ENCODE peak calls at places on chromosomes 7 and 10, in nine cellular contexts. X, E, U, R, K, N, C, Y and M are unnamed samples.
A peak's percentile ranks its signal among the peaks of the same experiment; 100 is the strongest.

GRCh38 chr7:140261522-140261921 is 84.7 kb upstream of the KDM7A start:
- DNase-seq in K (no peak), Y (no peak), X (no peak), C (no peak), U (no peak), R (no peak), E (no peak), N (no peak), M (no peak)

GRCh38 chr10:78470267-78471103 is 436.8 kb downstream of the RPS24 start:
- DNase-seq in N (peak; percentile 99), Y (no peak), E (peak; percentile 47), K (no peak), R (peak; percentile 15), U (peak; percentile 7), C (no peak), X (no peak), M (no peak)

GRCh38 chr7:155802906-155803417 is 9.3 kb downstream of the SHH start:
- DNase-seq in N (no peak), Y (no peak), K (no peak), R (no peak), C (no peak), X (no peak), U (no peak), E (no peak), M (no peak)

GRCh38 chr10:784759-785538 is 95.5 kb upstream of the DIP2C start:
- DNase-seq in N (no peak), K (peak; percentile 20), C (peak; percentile 49), X (no peak), Y (peak; percentile 42), E (peak; percentile 89), R (peak; percentile 36), U (peak; percentile 77), M (no peak)

GRCh38 chr7:30247546-30248386 is 36.6 kb upstream of the ZNRF2 start:
- DNase-seq in E (no peak), C (no peak), R (no peak), X (no peak), K (no peak), U (no peak), N (peak; percentile 84), Y (no peak), M (no peak)

GRCh38 chr7:88845091-88845490 is 49.6 kb upstream of the TEX47 start:
- DNase-seq in K (no peak), N (no peak), E (no peak), X (no peak), U (no peak), Y (no peak), R (no peak), C (no peak), M (no peak)

GRCh38 chr10:126122856-126123255 is 226.5 kb downstream of the FANK1 start:
- DNase-seq in N (no peak), E (no peak), Y (no peak), R (no peak), U (no peak), X (no peak), K (no peak), C (no peak), M (no peak)

GRCh38 chr7:41824284-41824683 is 121.4 kb upstream of the INHBA start:
- DNase-seq in E (no peak), K (no peak), X (no peak), R (no peak), N (no peak), Y (no peak), U (peak; percentile 48), C (no peak), M (no peak)

GRCh38 chr7:8435120-8435519 is 1.7 kb downstream of the NXPH1 start:
- DNase-seq in R (no peak), Y (no peak), K (no peak), X (no peak), C (no peak), U (no peak), E (no peak), N (no peak), M (no peak)

GRCh38 chr10:70694410-70695179 is 22.3 kb downstream of the ADAMTS14 start:
- DNase-seq in N (no peak), U (no peak), E (no peak), Y (peak; percentile 75), C (peak; percentile 24), R (no peak), K (peak; percentile 92), X (no peak), M (no peak)

GRCh38 chr7:14839307-14839706 is 63.2 kb downstream of the DGKB start:
- DNase-seq in R (no peak), C (no peak), E (no peak), K (no peak), Y (no peak), N (no peak), U (no peak), X (no peak), M (no peak)

GRCh38 chr10:132265878-132266496 is 41.8 kb downstream of the STK32C start:
- DNase-seq in C (no peak), Y (no peak), E (no peak), U (no peak), X (no peak), K (no peak), N (peak; percentile 28), R (no peak), M (no peak)

GRCh38 chr7:121510858-121511482 is 114.9 kb upstream of the FAM3C start:
- DNase-seq in K (no peak), N (no peak), U (no peak), R (no peak), C (no peak), Y (no peak), E (no peak), X (no peak), M (no peak)

GRCh38 chr7:158811461-158811860 is 17.8 kb downstream of the ESYT2 start:
- DNase-seq in R (no peak), U (peak; percentile 86), E (no peak), X (peak; percentile 2), Y (no peak), N (no peak), C (peak; percentile 55), K (peak; percentile 64), M (peak; percentile 21)

GRCh38 chr7:128431221-128431620 is 21.4 kb upstream of the IMPDH1 start:
- DNase-seq in K (no peak), R (no peak), E (peak; percentile 90), C (no peak), N (no peak), X (no peak), U (peak; percentile 47), Y (no peak), M (no peak)

GRCh38 chr10:75956624-75957023 is 525.2 kb downstream of the LRMDA start:
- DNase-seq in K (no peak), X (no peak), E (no peak), U (peak; percentile 19), R (no peak), Y (no peak), C (no peak), N (no peak), M (no peak)

GRCh38 chr7:105887569-105888199 is 11.3 kb upstream of the ATXN7L1 start:
- DNase-seq in E (no peak), K (no peak), U (no peak), C (no peak), N (no peak), X (no peak), R (no peak), Y (no peak), M (no peak)

GRCh38 chr10:93462881-93463280 is 19.3 kb downstream of the MYOF start:
- DNase-seq in E (no peak), Y (no peak), C (no peak), K (no peak), U (peak; percentile 54), N (peak; percentile 85), R (no peak), X (no peak), M (no peak)

GRCh38 chr7:130069978-130070899 is at the start of gene KLHDC10:
- DNase-seq in E (peak; percentile 97), U (peak; percentile 99), K (peak; percentile 99), X (peak; percentile 97), R (peak; percentile 98), N (peak; percentile 98), Y (peak; percentile 98), C (peak; percentile 97), M (peak; percentile 94)

GRCh38 chr7:82109288-82109687 is 334.3 kb downstream of the CACNA2D1 start:
- DNase-seq in Y (no peak), X (no peak), K (no peak), N (no peak), C (peak; percentile 30), E (no peak), R (no peak), U (peak; percentile 38), M (no peak)